ENCODE peak calls at places on chromosome X, in four cellular contexts. One of them, this sample, is unnamed.

GRCh38 chrX:21661316-21661715 is 3.2 kb upstream of the KLHL34 start:
- DNase-seq in astrocyte of the spinal cord: no peak
- DNase-seq in chondrocyte: no peak
- DNase-seq in CD8-positive, alpha-beta memory T cell: no peak
- DNase-seq in this sample: no peak

GRCh38 chrX:70592091-70592490 is 147.5 kb downstream of the DLG3 start:
- DNase-seq in astrocyte of the spinal cord: peak; percentile 43
- DNase-seq in chondrocyte: no peak
- DNase-seq in CD8-positive, alpha-beta memory T cell: no peak
- DNase-seq in this sample: peak; percentile 37

GRCh38 chrX:98480606-98481005 is 1596.9 kb downstream of the RPA4 start:
- DNase-seq in astrocyte of the spinal cord: no peak
- DNase-seq in chondrocyte: no peak
- DNase-seq in CD8-positive, alpha-beta memory T cell: no peak
- DNase-seq in this sample: no peak

GRCh38 chrX:112644713-112645112 is 35.0 kb downstream of the LHFPL1 start:
- DNase-seq in astrocyte of the spinal cord: no peak
- DNase-seq in chondrocyte: no peak
- DNase-seq in CD8-positive, alpha-beta memory T cell: no peak
- DNase-seq in this sample: no peak

GRCh38 chrX:67599532-67599931 is 55.7 kb downstream of the AR start:
- DNase-seq in astrocyte of the spinal cord: no peak
- DNase-seq in chondrocyte: no peak
- DNase-seq in CD8-positive, alpha-beta memory T cell: no peak
- DNase-seq in this sample: no peak

GRCh38 chrX:41759817-41760216 is 35.8 kb downstream of the GPR82 start:
- DNase-seq in astrocyte of the spinal cord: peak; percentile 32
- DNase-seq in chondrocyte: no peak
- DNase-seq in CD8-positive, alpha-beta memory T cell: peak; percentile 4
- DNase-seq in this sample: peak; percentile 6

GRCh38 chrX:50988649-50989048 is 78.1 kb downstream of the BMP15 start:
- DNase-seq in astrocyte of the spinal cord: peak; percentile 20
- DNase-seq in chondrocyte: no peak
- DNase-seq in CD8-positive, alpha-beta memory T cell: no peak
- DNase-seq in this sample: peak; percentile 49

GRCh38 chrX:151738751-151739150 is 4.2 kb downstream of the CNGA2 start:
- DNase-seq in astrocyte of the spinal cord: no peak
- DNase-seq in chondrocyte: no peak
- DNase-seq in CD8-positive, alpha-beta memory T cell: no peak
- DNase-seq in this sample: no peak

This sample was measured in brain microvascular endothelial cell.